ENCODE peak calls at places on chromosomes 1 and 21, in seven cellular contexts. I is esophagus muscularis mucosa, V is choroid plexus epithelial cell, Q is stomach, J is breast epithelium, P is A549, A is cardiac fibroblast. D is an unnamed sample.

GRCh38 chr1:97906567-97907228 is 14.1 kb downstream of the DPYD start:
- DNase-seq in I (no peak), V (peak; percentile 91), Q (no peak), J (no peak), P (peak; percentile 5), A (peak; percentile 95), D (peak; percentile 58)

GRCh38 chr1:9700340-9700739 is 48.8 kb downstream of the PIK3CD start:
- DNase-seq in I (no peak), V (peak; percentile 50), Q (no peak), J (no peak), P (peak; percentile 53), A (peak; percentile 91), D (no peak)

GRCh38 chr1:47881505-47882442 is 115.4 kb downstream of the TRABD2B start:
- DNase-seq in I (no peak), V (peak; percentile 78), Q (no peak), J (no peak), P (no peak), A (no peak), D (no peak)

GRCh38 chr1:33899746-33900145 is 35.9 kb downstream of the HMGB4 start:
- DNase-seq in I (no peak), V (no peak), Q (no peak), J (no peak), P (no peak), A (no peak), D (no peak)

GRCh38 chr21:42760361-42760970 is 107.0 kb downstream of the PDE9A start:
- DNase-seq in I (no peak), V (no peak), Q (no peak), J (no peak), P (no peak), A (no peak), D (no peak)

GRCh38 chr1:55384589-55385136 is 169.5 kb upstream of the USP24 start:
- DNase-seq in I (peak; percentile 62), V (no peak), Q (no peak), J (no peak), P (no peak), A (no peak), D (no peak)

GRCh38 chr21:18117116-18117515 is 127.5 kb upstream of the CHODL start:
- DNase-seq in I (no peak), V (no peak), Q (no peak), J (no peak), P (no peak), A (no peak), D (no peak)

GRCh38 chr1:167489581-167490340 is 28.6 kb downstream of the CD247 start:
- DNase-seq in I (no peak), V (no peak), Q (no peak), J (no peak), P (no peak), A (no peak), D (no peak)

GRCh38 chr1:25083481-25084345 is 148.6 kb downstream of the SYF2 start:
- DNase-seq in I (no peak), V (no peak), Q (no peak), J (no peak), P (no peak), A (no peak), D (no peak)

GRCh38 chr1:35112668-35113067 is 33.5 kb downstream of the ZMYM1 start:
- DNase-seq in I (no peak), V (peak; percentile 48), Q (no peak), J (no peak), P (no peak), A (peak; percentile 21), D (no peak)

GRCh38 chr1:114033219-114033706 is 54.0 kb downstream of the OLFML3 start:
- DNase-seq in I (no peak), V (peak; percentile 54), Q (no peak), J (no peak), P (peak; percentile 46), A (peak; percentile 18), D (no peak)

GRCh38 chr1:109627692-109628399 is 8.2 kb downstream of the AMPD2 start:
- DNase-seq in I (peak; percentile 89), V (no peak), Q (no peak), J (no peak), P (no peak), A (no peak), D (no peak)

GRCh38 chr1:35597870-35598269 is 24.8 kb downstream of the TFAP2E start:
- DNase-seq in I (no peak), V (no peak), Q (no peak), J (no peak), P (no peak), A (no peak), D (no peak)

GRCh38 chr1:89274431-89274857 is 1.8 kb upstream of the GBP5 start:
- DNase-seq in I (no peak), V (peak; percentile 90), Q (no peak), J (no peak), P (no peak), A (peak; percentile 89), D (no peak)

GRCh38 chr1:57088689-57089088 is 122.9 kb upstream of the C8B start:
- DNase-seq in I (no peak), V (no peak), Q (no peak), J (no peak), P (no peak), A (no peak), D (no peak)
- TF ChIP-seq CTCF in I (no peak), V (no peak), Q (no peak), J (no peak), P (no peak), A (no peak), D (no peak)

GRCh38 chr1:92480813-92481597 is 5.7 kb downstream of the GFI1 start:
- DNase-seq in I (no peak), V (no peak), Q (no peak), J (no peak), P (no peak), A (no peak), D (no peak)

GRCh38 chr1:92482665-92483441 is 3.9 kb downstream of the GFI1 start:
- DNase-seq in I (no peak), V (no peak), Q (no peak), J (no peak), P (no peak), A (no peak), D (peak; percentile 64)

GRCh38 chr1:92482404-92482664 is 4.4 kb downstream of the GFI1 start:
- DNase-seq in I (no peak), V (no peak), Q (no peak), J (no peak), P (no peak), A (peak; percentile 34), D (no peak)

GRCh38 chr1:92480200-92480812 is 6.4 kb downstream of the GFI1 start:
- DNase-seq in I (no peak), V (no peak), Q (no peak), J (no peak), P (no peak), A (no peak), D (no peak)

GRCh38 chr1:92481598-92482403 is 4.9 kb downstream of the GFI1 start:
- DNase-seq in I (no peak), V (no peak), Q (no peak), J (no peak), P (no peak), A (peak; percentile 25), D (no peak)
- H3K4me3 ChIP-seq in I (peak overlapping the region; percentile 57), V (peak overlapping the region; percentile 61), Q (peak overlapping the region; percentile 53), J (peak overlapping the region; percentile 69), P (peak overlapping the region; percentile 66), A (peak overlapping the region; percentile 34), D (peak overlapping the region; percentile 55)

GRCh38 chr1:160340146-160340545 is 2.9 kb downstream of the COPA start:
- DNase-seq in I (no peak), V (no peak), Q (no peak), J (no peak), P (no peak), A (no peak), D (no peak)

GRCh38 chr1:160346953-160347352 is 3.8 kb downstream of the NCSTN start:
- DNase-seq in I (no peak), V (no peak), Q (no peak), J (no peak), P (no peak), A (no peak), D (no peak)

GRCh38 chr1:160342520-160342919 is 530 bp downstream of the COPA start:
- DNase-seq in I (no peak), V (peak; percentile 23), Q (no peak), J (no peak), P (no peak), A (peak; percentile 27), D (no peak)

GRCh38 chr1:160340866-160341265 is 2.2 kb downstream of the COPA start:
- DNase-seq in I (no peak), V (no peak), Q (no peak), J (no peak), P (no peak), A (peak; percentile 40), D (no peak)

GRCh38 chr1:160342953-160343869 is at the start of the genes COPA and NCSTN:
- DNase-seq in I (peak; percentile 98), V (peak; percentile 98), Q (peak; percentile 92), J (peak; percentile 88), P (peak; percentile 90), A (peak; percentile 98), D (peak; percentile 94)
- TF ChIP-seq CTCF in I (no peak), V (peak; percentile 24), Q (no peak), J (no peak), P (no peak), A (peak; percentile 6), D (no peak)

DNA sequence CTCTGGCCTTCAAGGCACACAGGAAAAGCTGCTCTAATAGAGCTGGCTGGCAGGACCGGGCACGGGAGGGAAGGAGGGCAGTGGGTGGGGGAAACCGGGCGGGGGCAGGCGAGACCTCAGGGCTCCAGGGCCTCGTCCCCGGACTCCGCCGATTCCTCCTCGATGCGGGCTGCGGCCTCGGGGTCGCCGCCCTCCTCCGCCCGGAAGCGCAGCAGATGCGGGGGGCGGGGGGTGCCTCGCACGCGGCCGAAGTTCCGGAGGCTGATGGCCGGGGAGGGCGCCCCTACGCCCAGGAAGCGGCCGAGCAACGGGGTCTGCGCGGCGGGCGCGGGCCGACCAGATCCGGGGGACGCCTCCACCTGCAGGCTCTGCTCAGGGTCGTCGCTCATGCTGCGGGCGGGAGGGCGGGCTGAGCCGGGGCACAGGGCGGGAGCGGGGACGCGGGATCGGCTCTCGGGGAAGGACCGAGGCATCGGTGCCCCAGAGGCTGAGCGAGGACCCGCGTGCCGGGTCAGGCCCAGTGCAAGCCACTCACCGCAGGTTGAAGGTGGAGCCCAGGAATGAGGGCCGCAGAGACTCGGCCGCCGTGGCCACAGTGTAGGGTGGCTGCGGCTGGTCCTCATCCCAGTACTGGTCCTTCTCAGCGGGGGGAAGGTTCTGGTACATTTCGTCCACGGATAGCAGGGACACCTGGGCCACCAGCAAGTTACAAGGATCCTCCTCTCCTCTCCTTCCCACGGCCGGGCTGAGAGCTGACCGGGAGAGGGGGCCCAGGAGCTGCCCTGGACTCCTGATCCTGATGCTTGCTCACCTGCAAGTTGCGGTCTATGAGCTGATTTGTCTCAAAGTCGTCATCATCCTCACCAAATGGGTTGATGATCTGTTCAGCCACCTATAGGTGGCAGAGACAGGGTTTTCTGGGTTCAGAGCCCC is 3.6 kb downstream of the BEST4 start:
- DNase-seq in I (no peak), V (no peak), Q (no peak), J (no peak), P (no peak), A (no peak), D (no peak)
- H3K4me3 ChIP-seq in I (peak overlapping the region; percentile 60), V (peak overlapping the region; percentile 51), Q (peak overlapping the region; percentile 52), J (peak overlapping the region; percentile 68), P (no peak overlapping the region), A (peak overlapping the region; percentile 34), D (peak overlapping the region; percentile 52)

GRCh38 chr1:38009088-38009840 is 3.3 kb upstream of the UTP11 start:
- DNase-seq in I (no peak), V (peak; percentile 97), Q (no peak), J (no peak), P (no peak), A (peak; percentile 92), D (peak; percentile 19)
- TF ChIP-seq CTCF in I (no peak), V (peak; percentile 15), Q (no peak), J (no peak), P (no peak), A (no peak), D (no peak)